ENCODE peak calls at places on chromosomes 6 and 20, in seven cellular contexts. P, N, E, J, F, U and T are unnamed samples. For H3K27me3, the result is how much of the 10 kb centered on the place peaks cover.

GRCh38 chr6:17093692-17094091 is 8.2 kb upstream of the STMND1 start:
- DNase-seq in J (peak), P (no peak), N (no peak), F (no peak), E (no peak), U (no peak), T (no peak)

GRCh38 chr6:43115365-43115764 is 39.3 kb downstream of the PTK7 start:
- DNase-seq in E (no peak), J (no peak), P (no peak), U (no peak), N (no peak), F (no peak), T (no peak)

GRCh38 chr20:18801516-18801915 is 12.1 kb upstream of the SCP2D1 start:
- DNase-seq in N (no peak), J (no peak), U (no peak), E (no peak), P (no peak), F (no peak), T (no peak)

GRCh38 chr6:164926686-164927085 is 382.7 kb downstream of the C6orf118 start:
- DNase-seq in U (no peak), F (no peak), N (no peak), J (no peak), P (no peak), E (no peak), T (no peak)

GRCh38 chr20:325889-326644 is 715 bp downstream of the SOX12 start:
- DNase-seq in P (no peak), F (peak), U (peak), E (no peak), J (peak), N (peak), T (peak)

GRCh38 chr6:84048588-84048987 is 15.0 kb downstream of the MRAP2 start:
- DNase-seq in F (no peak), E (no peak), U (no peak), P (no peak), J (no peak), N (no peak), T (no peak)

GRCh38 chr20:17655865-17656489 is 26.1 kb downstream of the RRBP1 start:
- DNase-seq in E (no peak), N (no peak), U (no peak), F (peak), J (peak), P (no peak), T (peak)

GRCh38 chr6:166174031-166174430 is 6.4 kb upstream of the TBXT start:
- DNase-seq in P (no peak), N (no peak), F (no peak), U (no peak), E (no peak), J (no peak), T (no peak)

GRCh38 chr6:36751833-36752186 is 54.2 kb downstream of the RAB44 start:
- DNase-seq in N (no peak), F (no peak), E (no peak), P (no peak), U (no peak), J (no peak), T (no peak)

GRCh38 chr6:36750090-36750489 is 52.5 kb downstream of the RAB44 start:
- DNase-seq in E (no peak), U (no peak), P (no peak), J (no peak), F (no peak), N (no peak), T (no peak)

GRCh38 chr6:36752886-36753506 is 55.4 kb downstream of the RAB44 start:
- DNase-seq in J (no peak), E (no peak), F (no peak), P (no peak), U (no peak), N (no peak), T (no peak)

GRCh38 chr6:36752187-36752885 is 54.7 kb downstream of the RAB44 start:
- DNase-seq in P (no peak), F (no peak), N (no peak), J (no peak), U (no peak), E (no peak), T (no peak)

DNA sequence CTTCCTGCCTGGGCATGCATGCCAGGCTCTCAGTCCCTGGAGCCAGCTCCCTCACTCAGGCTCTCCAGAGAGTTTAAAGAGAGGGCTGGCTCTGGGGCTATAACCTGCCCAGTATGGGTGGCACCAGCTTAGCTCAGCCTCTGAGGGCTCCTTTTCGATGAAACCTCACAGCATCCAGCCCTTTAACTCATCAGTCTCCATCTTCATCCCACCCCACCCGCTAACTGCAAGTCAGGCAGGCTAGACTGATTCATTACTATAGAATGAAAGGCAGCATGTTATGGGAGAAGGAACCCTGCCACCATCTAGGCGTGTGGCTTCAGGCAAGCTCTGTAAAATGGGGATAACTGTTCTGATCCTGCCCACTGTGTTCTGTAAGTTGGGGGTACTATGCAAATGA is 53.5 kb downstream of the RAB44 start:
- DNase-seq in E (no peak), F (no peak), N (no peak), P (no peak), J (no peak), U (no peak), T (no peak)
- H3K27ac ChIP-seq in E (no peak), F (no peak), N (no peak), P (no peak), J (no peak), U (no peak), T (no peak)

GRCh38 chr6:130603391-130603790 is 223.8 kb upstream of the SMLR1 start:
- DNase-seq in E (no peak), P (no peak), J (no peak), F (no peak), N (no peak), U (no peak), T (no peak)
- H3K27me3 ChIP-seq in E (under half), P (under half), J (under half), F (under half), N (under half), U (under half), T (under half)

GRCh38 chr6:1554241-1554880 is 55.4 kb upstream of the FOXC1 start:
- DNase-seq in N (no peak), P (no peak), E (no peak), F (no peak), U (no peak), J (no peak), T (no peak)

GRCh38 chr6:1551236-1551635 is 58.5 kb upstream of the FOXC1 start:
- DNase-seq in U (no peak), P (no peak), F (no peak), N (no peak), E (no peak), J (no peak), T (no peak)

GRCh38 chr6:1554881-1555569 is 54.7 kb upstream of the FOXC1 start:
- DNase-seq in F (peak), U (no peak), E (no peak), J (peak), N (peak), P (no peak), T (peak)

GRCh38 chr6:1553562-1554088 is 56.1 kb upstream of the FOXC1 start:
- DNase-seq in U (no peak), P (no peak), N (no peak), F (no peak), J (no peak), E (no peak), T (no peak)

DNA sequence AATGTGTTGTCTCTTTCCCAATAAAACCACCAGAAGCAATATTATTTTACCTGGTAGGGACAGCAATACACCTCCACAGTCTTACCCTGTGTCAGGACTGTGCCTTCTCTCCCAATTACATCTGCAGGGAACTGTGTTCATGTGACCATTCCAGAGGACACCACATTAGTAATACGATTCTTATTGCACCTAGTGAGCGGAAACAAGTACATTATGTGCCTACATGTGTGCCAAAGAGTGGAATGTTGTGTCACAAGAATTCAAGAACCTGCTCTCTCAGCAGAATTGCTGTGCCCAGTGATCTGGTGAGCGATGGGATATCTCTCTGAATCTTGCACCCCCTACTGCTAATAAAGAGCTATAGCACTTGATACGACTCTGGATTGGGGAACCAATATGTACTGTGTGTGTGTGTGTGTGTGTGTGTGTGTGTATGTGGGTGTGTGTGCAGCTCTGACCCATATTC is 57.4 kb upstream of the FOXC1 start:
- DNase-seq in F (no peak), J (no peak), U (no peak), N (no peak), P (no peak), E (no peak), T (peak)
- TF ChIP-seq CTCF in F (no peak), J (peak), U (no peak), N (no peak), P (peak), E (peak), T (peak)

GRCh38 chr6:168791916-168792315 is 350.9 kb downstream of the SMOC2 start:
- DNase-seq in F (no peak), J (no peak), E (no peak), P (no peak), N (no peak), U (no peak), T (no peak)
- H3K27ac ChIP-seq in F (no peak), J (no peak), E (no peak), P (no peak), N (no peak), U (no peak), T (no peak)

GRCh38 chr6:10395946-10396577 is 18.8 kb downstream of the TFAP2A start:
- DNase-seq in N (no peak), U (no peak), P (no peak), E (no peak), F (no peak), J (peak), T (no peak)
- H3K27me3 ChIP-seq in N (under half), U (under half), P (half or more), E (half or more), F (under half), J (half or more), T (half or more)

GRCh38 chr6:85680388-85680787 is 37.7 kb upstream of the SYNCRIP start:
- DNase-seq in P (no peak), J (no peak), E (no peak), F (no peak), N (no peak), U (peak), T (no peak)

GRCh38 chr6:85679445-85680123 is 36.9 kb upstream of the SYNCRIP start:
- DNase-seq in F (no peak), E (no peak), P (no peak), N (no peak), J (no peak), U (peak), T (no peak)

GRCh38 chr6:85678000-85678601 is 35.4 kb upstream of the SYNCRIP start:
- DNase-seq in P (no peak), E (no peak), J (no peak), N (no peak), U (no peak), F (no peak), T (no peak)

GRCh38 chr6:85677243-85677956 is 34.7 kb upstream of the SYNCRIP start:
- DNase-seq in F (no peak), P (no peak), U (peak), E (no peak), N (no peak), J (no peak), T (no peak)

GRCh38 chr6:85678602-85679444 is 36.1 kb upstream of the SYNCRIP start:
- DNase-seq in P (peak), U (peak), E (peak), J (peak), F (peak), N (peak), T (peak)
- TF ChIP-seq CTCF in P (peak), U (no peak), E (no peak), J (no peak), F (peak), N (no peak), T (no peak)